ENCODE peak calls at places on chromosomes 12 and 14, in seven cellular contexts. R is HepG2, K is fibroblast of pulmonary artery, Q is astrocyte of the spinal cord, W is pancreas, X is AG10803, T is epithelial cell of esophagus. Y is an unnamed sample.

GRCh38 chr12:57146925-57147640 is at the start of gene LRP1-AS:
- DNase-seq in T (no peak), Q (no peak), X (no peak), W (no peak), R (peak; percentile 90), K (no peak), Y (no peak)

GRCh38 chr12:4276524-4277204 is 3.1 kb downstream of the CCND2 start:
- DNase-seq in Q (peak; percentile 81), W (peak; percentile 84), K (peak; percentile 95), T (peak; percentile 89), R (peak; percentile 85), X (peak; percentile 77), Y (peak; percentile 93)

GRCh38 chr12:19771858-19772257 is 332.6 kb downstream of the AEBP2 start:
- DNase-seq in X (peak; percentile 86), Q (peak; percentile 92), R (no peak), K (peak; percentile 86), T (no peak), W (no peak), Y (peak; percentile 80)

GRCh38 chr12:34400986-34401658 is 378.8 kb downstream of the ALG10 start:
- DNase-seq in K (no peak), Q (no peak), W (peak; percentile 48), X (no peak), T (no peak), R (no peak), Y (no peak)

GRCh38 chr14:33570717-33571058 is 380.2 kb downstream of the EGLN3 start:
- DNase-seq in K (no peak), R (no peak), X (no peak), Q (no peak), W (no peak), T (no peak), Y (no peak)

GRCh38 chr12:86774841-86775386 is 518.7 kb upstream of the MGAT4C start:
- DNase-seq in X (no peak), R (no peak), K (peak; percentile 48), W (no peak), Q (peak; percentile 16), T (peak; percentile 61), Y (peak; percentile 54)

GRCh38 chr12:88633312-88633711 is 53.0 kb upstream of the KITLG start:
- DNase-seq in X (no peak), Q (peak; percentile 24), K (no peak), R (no peak), T (no peak), W (no peak), Y (peak; percentile 40)

GRCh38 chr12:76426160-76426559 is 77.9 kb upstream of the BBS10 start:
- DNase-seq in X (no peak), T (no peak), Q (no peak), W (no peak), R (no peak), K (no peak), Y (no peak)

GRCh38 chr14:70955543-70956480 is 48.6 kb downstream of the PCNX1 start:
- DNase-seq in K (peak; percentile 58), R (peak; percentile 29), Q (peak; percentile 22), W (no peak), T (peak; percentile 34), X (peak; percentile 40), Y (peak; percentile 53)

GRCh38 chr12:124655317-124656213 is 88.2 kb upstream of the NCOR2 start:
- DNase-seq in W (peak; percentile 64), K (peak; percentile 99), T (no peak), X (peak; percentile 94), R (no peak), Q (peak; percentile 100), Y (peak; percentile 99)

GRCh38 chr12:11171953-11172675 is 1.1 kb downstream of the SMIM10L1 start:
- DNase-seq in X (peak; percentile 18), K (peak; percentile 39), W (no peak), Q (no peak), R (peak; percentile 6), T (peak; percentile 27), Y (peak; percentile 31)

GRCh38 chr12:62934799-62935674 is at the start of gene PPM1H:
- DNase-seq in X (peak; percentile 16), K (peak; percentile 15), W (peak; percentile 97), Q (peak; percentile 22), T (peak; percentile 27), R (peak; percentile 86), Y (peak; percentile 41)

GRCh38 chr14:36443374-36443773 is 76.7 kb downstream of the NKX2-1 start:
- DNase-seq in W (no peak), Q (no peak), X (no peak), R (no peak), K (no peak), T (no peak), Y (no peak)

GRCh38 chr14:82533351-82533750 is 999.7 kb upstream of the SEL1L start:
- DNase-seq in X (no peak), T (no peak), Q (no peak), R (no peak), K (no peak), W (no peak), Y (no peak)

DNA sequence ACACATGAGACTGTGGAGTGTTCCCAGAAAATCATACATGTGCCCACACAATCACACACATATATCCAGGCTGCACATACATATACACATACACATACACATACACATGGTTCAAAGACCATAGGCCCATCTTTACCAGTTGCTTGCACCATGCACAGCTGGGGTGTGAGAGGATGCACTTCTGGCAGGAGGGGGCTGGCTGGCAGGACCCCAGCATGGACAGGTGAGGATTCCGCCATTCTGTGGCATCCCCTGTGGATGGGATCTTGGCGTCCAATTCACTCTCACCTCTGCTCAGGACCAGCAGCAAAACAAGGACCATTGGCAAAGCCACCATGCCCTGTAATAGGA is 7.0 kb downstream of the ITGB7 start:
- DNase-seq in Q (no peak), W (no peak), X (no peak), R (no peak), K (no peak), T (no peak), Y (no peak)
- H3K4me3 ChIP-seq in Q (no peak overlapping the region), W (no peak overlapping the region), X (no peak overlapping the region), R (no peak overlapping the region), K (no peak overlapping the region), T (no peak overlapping the region), Y (no peak overlapping the region)

GRCh38 chr12:93317227-93317626 is 60.5 kb upstream of the NUDT4 start:
- DNase-seq in X (no peak), Q (no peak), W (no peak), T (peak; percentile 55), K (no peak), R (peak; percentile 84), Y (no peak)

GRCh38 chr12:93315907-93316622 is 61.7 kb upstream of the NUDT4 start:
- DNase-seq in Q (no peak), W (no peak), T (no peak), R (no peak), X (no peak), K (peak; percentile 7), Y (no peak)

GRCh38 chr12:93315385-93315906 is 62.3 kb upstream of the NUDT4 start:
- DNase-seq in K (no peak), R (no peak), X (no peak), Q (no peak), W (no peak), T (no peak), Y (no peak)

GRCh38 chr12:93318720-93319522 is 58.8 kb upstream of the NUDT4 start:
- DNase-seq in T (no peak), X (peak; percentile 29), R (no peak), Q (no peak), W (no peak), K (no peak), Y (no peak)

DNA sequence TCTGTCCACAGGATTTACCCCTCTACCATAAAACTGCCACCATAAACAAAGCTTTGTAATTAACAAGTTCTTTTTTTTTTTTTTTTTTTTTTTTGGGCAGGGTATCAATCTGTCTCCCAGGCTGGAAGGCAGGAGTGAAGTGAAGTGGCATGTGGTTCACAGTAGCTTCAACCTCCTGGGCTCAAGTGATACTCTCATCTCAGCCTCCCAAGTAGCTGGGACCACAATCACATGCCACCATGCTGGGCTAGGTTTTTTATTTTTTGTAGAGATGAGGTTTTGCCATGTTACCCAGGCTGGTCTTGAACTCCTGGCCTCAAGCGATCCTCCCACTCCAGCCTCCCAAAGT is 61.1 kb upstream of the NUDT4 start:
- DNase-seq in W (no peak), Q (no peak), K (no peak), R (no peak), X (no peak), T (no peak), Y (no peak)
- TF ChIP-seq CTCF in W (no peak), Q (no peak), K (no peak), R (no peak), X (no peak), T (no peak), Y (no peak)

DNA sequence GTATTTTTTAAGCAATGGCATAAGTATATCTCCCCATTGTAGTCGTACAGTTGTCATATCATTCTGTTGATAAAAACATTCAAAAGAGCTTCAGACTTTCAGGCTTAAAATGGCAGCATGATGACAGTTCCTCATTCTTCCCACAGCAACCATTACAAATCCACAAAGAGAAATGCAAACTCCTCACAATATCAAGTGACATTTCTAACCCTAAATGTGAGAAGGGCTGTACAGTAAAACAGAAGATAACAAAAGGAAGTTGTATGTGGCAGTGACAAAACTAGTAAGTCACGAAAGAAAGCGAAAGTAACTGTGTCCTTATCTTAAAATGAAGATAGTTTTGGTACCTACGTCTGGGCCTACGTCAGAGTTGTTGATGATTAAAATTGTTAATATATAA is 46.7 kb downstream of the GXYLT1 start:
- DNase-seq in R (no peak), Q (no peak), K (peak; percentile 47), X (no peak), T (no peak), W (no peak), Y (no peak)
- H3K4me3 ChIP-seq in R (no peak overlapping the region), Q (no peak overlapping the region), K (peak overlapping the region; percentile 45), X (no peak overlapping the region), T (no peak overlapping the region), W (no peak overlapping the region), Y (no peak overlapping the region)

GRCh38 chr12:132263061-132263360 is 66.4 kb downstream of the GALNT9 start:
- DNase-seq in K (no peak), T (no peak), W (peak; percentile 23), X (no peak), R (no peak), Q (no peak), Y (peak; percentile 31)

GRCh38 chr12:132264086-132265010 is 65.0 kb downstream of the GALNT9 start:
- DNase-seq in K (no peak), T (no peak), W (peak; percentile 35), X (no peak), Q (no peak), R (no peak), Y (no peak)

GRCh38 chr12:132262256-132263060 is 66.9 kb downstream of the GALNT9 start:
- DNase-seq in R (no peak), Q (no peak), W (peak; percentile 31), T (no peak), K (no peak), X (no peak), Y (no peak)

GRCh38 chr12:132265056-132265800 is 64.2 kb downstream of the GALNT9 start:
- DNase-seq in R (no peak), W (peak; percentile 31), K (no peak), X (no peak), T (no peak), Q (no peak), Y (no peak)

GRCh38 chr12:132263451-132264065 is 65.8 kb downstream of the GALNT9 start:
- DNase-seq in R (no peak), W (peak; percentile 30), Q (no peak), T (no peak), X (no peak), K (no peak), Y (no peak)
- TF ChIP-seq CTCF in R (no peak), W (no peak), Q (no peak), T (no peak), X (no peak), K (no peak), Y (no peak)

GRCh38 chr14:24189059-24189375 is 401 bp upstream of the IPO4 start:
- DNase-seq in Q (no peak), W (no peak), X (no peak), T (no peak), K (no peak), R (no peak), Y (no peak)
- H3K4me3 ChIP-seq in Q (peak overlapping the region; percentile 87), W (peak overlapping the region; percentile 56), X (peak overlapping the region; percentile 30), T (peak overlapping the region; percentile 85), K (peak overlapping the region; percentile 80), R (no peak overlapping the region), Y (peak overlapping the region; percentile 41)

Y was measured in choroid plexus epithelial cell.